ENCODE peak calls at places on chromosomes 7 and 10, in eight cellular contexts. One of them, this sample, is unnamed.

GRCh38 chr10:78656815-78657621 is 411.7 kb upstream of the ZMIZ1 start:
- DNase-seq in choroid plexus epithelial cell: peak
- DNase-seq in thoracic aorta: no peak
- DNase-seq in heart left ventricle: no peak
- DNase-seq in A172: no peak
- DNase-seq in SK-N-DZ: peak
- DNase-seq in head of caudate nucleus: peak
- DNase-seq in stomach: peak
- DNase-seq in this sample: no peak

GRCh38 chr10:48885376-48885775 is 54.3 kb downstream of the LRRC18 start:
- DNase-seq in SK-N-DZ: peak
- DNase-seq in heart left ventricle: no peak
- DNase-seq in A172: peak
- DNase-seq in head of caudate nucleus: peak
- DNase-seq in choroid plexus epithelial cell: peak
- DNase-seq in thoracic aorta: no peak
- DNase-seq in stomach: no peak
- DNase-seq in this sample: no peak

GRCh38 chr7:150945853-150946825 is 32.0 kb downstream of the KCNH2 start:
- DNase-seq in SK-N-DZ: no peak
- DNase-seq in stomach: peak
- DNase-seq in head of caudate nucleus: peak
- DNase-seq in heart left ventricle: peak
- DNase-seq in choroid plexus epithelial cell: no peak
- DNase-seq in thoracic aorta: no peak
- DNase-seq in A172: no peak
- DNase-seq in this sample: no peak

GRCh38 chr7:29113384-29114102 is 32.8 kb downstream of the CPVL start:
- DNase-seq in heart left ventricle: no peak
- DNase-seq in stomach: no peak
- DNase-seq in thoracic aorta: no peak
- DNase-seq in A172: peak
- DNase-seq in choroid plexus epithelial cell: peak
- DNase-seq in SK-N-DZ: peak
- DNase-seq in head of caudate nucleus: no peak
- DNase-seq in this sample: peak

GRCh38 chr7:18610331-18610948 is 114.9 kb downstream of the HDAC9 start:
- DNase-seq in head of caudate nucleus: no peak
- DNase-seq in thoracic aorta: no peak
- DNase-seq in A172: peak
- DNase-seq in SK-N-DZ: peak
- DNase-seq in stomach: no peak
- DNase-seq in heart left ventricle: no peak
- DNase-seq in choroid plexus epithelial cell: peak
- DNase-seq in this sample: no peak

GRCh38 chr10:4691776-4692175 is 134.2 kb upstream of the AKR1E2 start:
- DNase-seq in thoracic aorta: no peak
- DNase-seq in choroid plexus epithelial cell: peak
- DNase-seq in A172: peak
- DNase-seq in stomach: no peak
- DNase-seq in heart left ventricle: no peak
- DNase-seq in head of caudate nucleus: no peak
- DNase-seq in SK-N-DZ: no peak
- DNase-seq in this sample: no peak

GRCh38 chr7:139876622-139877283 is 47.7 kb downstream of the TBXAS1 start:
- DNase-seq in head of caudate nucleus: no peak
- DNase-seq in A172: peak
- DNase-seq in SK-N-DZ: no peak
- DNase-seq in choroid plexus epithelial cell: no peak
- DNase-seq in thoracic aorta: no peak
- DNase-seq in stomach: no peak
- DNase-seq in heart left ventricle: no peak
- DNase-seq in this sample: no peak

GRCh38 chr7:127828843-127829502 is 177.0 kb downstream of the SND1 start:
- DNase-seq in stomach: no peak
- DNase-seq in thoracic aorta: no peak
- DNase-seq in choroid plexus epithelial cell: no peak
- DNase-seq in heart left ventricle: no peak
- DNase-seq in SK-N-DZ: no peak
- DNase-seq in head of caudate nucleus: no peak
- DNase-seq in A172: no peak
- DNase-seq in this sample: no peak

GRCh38 chr10:48620719-48621118 is 15.8 kb upstream of the ARHGAP22 start:
- DNase-seq in head of caudate nucleus: no peak
- DNase-seq in SK-N-DZ: no peak
- DNase-seq in stomach: no peak
- DNase-seq in heart left ventricle: no peak
- DNase-seq in choroid plexus epithelial cell: no peak
- DNase-seq in A172: no peak
- DNase-seq in thoracic aorta: no peak
- DNase-seq in this sample: no peak

GRCh38 chr10:24462889-24463552 is 254.1 kb downstream of the KIAA1217 start:
- DNase-seq in choroid plexus epithelial cell: peak
- DNase-seq in head of caudate nucleus: no peak
- DNase-seq in stomach: no peak
- DNase-seq in thoracic aorta: no peak
- DNase-seq in A172: no peak
- DNase-seq in SK-N-DZ: no peak
- DNase-seq in heart left ventricle: no peak
- DNase-seq in this sample: no peak

GRCh38 chr7:17038783-17039170 is 157.0 kb upstream of the AGR3 start:
- DNase-seq in SK-N-DZ: no peak
- DNase-seq in head of caudate nucleus: no peak
- DNase-seq in thoracic aorta: no peak
- DNase-seq in stomach: no peak
- DNase-seq in A172: no peak
- DNase-seq in choroid plexus epithelial cell: no peak
- DNase-seq in heart left ventricle: no peak
- DNase-seq in this sample: no peak

GRCh38 chr7:25820432-25821040 is 331.5 kb upstream of the NFE2L3 start:
- DNase-seq in SK-N-DZ: no peak
- DNase-seq in heart left ventricle: no peak
- DNase-seq in A172: peak
- DNase-seq in head of caudate nucleus: no peak
- DNase-seq in thoracic aorta: no peak
- DNase-seq in stomach: no peak
- DNase-seq in choroid plexus epithelial cell: peak
- DNase-seq in this sample: no peak

This sample was measured in epithelial cell of prostate.